ENCODE peak calls at places on chromosomes 2 and 18, in nine cellular contexts. One of them, this sample, is unnamed.

GRCh38 chr2:233823731-233824121 is 30.6 kb downstream of the HJURP start:
- DNase-seq in right lobe of liver: no peak
- DNase-seq in AG04450: no peak
- DNase-seq in AG10803: no peak
- DNase-seq in left lung: no peak
- DNase-seq in right atrium auricular region: no peak
- DNase-seq in cardiac muscle cell: no peak
- DNase-seq in GM13977: no peak
- DNase-seq in GM12878: no peak
- DNase-seq in this sample: no peak

GRCh38 chr2:11810237-11810977 is 64.0 kb downstream of the LPIN1 start:
- DNase-seq in GM13977: no peak
- DNase-seq in right lobe of liver: no peak
- DNase-seq in left lung: no peak
- DNase-seq in GM12878: no peak
- DNase-seq in cardiac muscle cell: no peak
- DNase-seq in right atrium auricular region: peak; percentile 11
- DNase-seq in AG10803: no peak
- DNase-seq in AG04450: no peak
- DNase-seq in this sample: no peak

GRCh38 chr18:12036201-12036751 is 55.0 kb downstream of the IMPA2 start:
- DNase-seq in right atrium auricular region: peak; percentile 47
- DNase-seq in left lung: no peak
- DNase-seq in GM12878: no peak
- DNase-seq in right lobe of liver: no peak
- DNase-seq in GM13977: no peak
- DNase-seq in cardiac muscle cell: no peak
- DNase-seq in AG04450: no peak
- DNase-seq in AG10803: no peak
- DNase-seq in this sample: no peak

GRCh38 chr2:198873771-198874501 is 583.8 kb downstream of the SATB2 start:
- DNase-seq in cardiac muscle cell: no peak
- DNase-seq in GM12878: no peak
- DNase-seq in right atrium auricular region: no peak
- DNase-seq in right lobe of liver: no peak
- DNase-seq in AG10803: peak; percentile 51
- DNase-seq in GM13977: no peak
- DNase-seq in AG04450: no peak
- DNase-seq in left lung: no peak
- DNase-seq in this sample: no peak

GRCh38 chr2:85318222-85319182 is 9.3 kb downstream of the TGOLN2 start:
- DNase-seq in AG04450: no peak
- DNase-seq in AG10803: peak; percentile 84
- DNase-seq in left lung: no peak
- DNase-seq in GM12878: no peak
- DNase-seq in cardiac muscle cell: peak; percentile 57
- DNase-seq in GM13977: no peak
- DNase-seq in right atrium auricular region: no peak
- DNase-seq in right lobe of liver: no peak
- DNase-seq in this sample: no peak

GRCh38 chr2:164910091-164910899 is 45.0 kb downstream of the SLC38A11 start:
- DNase-seq in AG10803: no peak
- DNase-seq in AG04450: peak; percentile 33
- DNase-seq in left lung: no peak
- DNase-seq in right atrium auricular region: no peak
- DNase-seq in GM12878: no peak
- DNase-seq in GM13977: no peak
- DNase-seq in right lobe of liver: no peak
- DNase-seq in cardiac muscle cell: no peak
- DNase-seq in this sample: no peak

GRCh38 chr2:128028668-128029054 is 802 bp upstream of the SAP130 start:
- DNase-seq in AG04450: no peak
- DNase-seq in AG10803: no peak
- DNase-seq in right atrium auricular region: no peak
- DNase-seq in GM13977: no peak
- DNase-seq in GM12878: no peak
- DNase-seq in right lobe of liver: no peak
- DNase-seq in cardiac muscle cell: no peak
- DNase-seq in left lung: no peak
- DNase-seq in this sample: no peak

GRCh38 chr2:207257291-207258190 is 91.8 kb upstream of the KLF7 start:
- DNase-seq in GM13977: no peak
- DNase-seq in AG10803: no peak
- DNase-seq in GM12878: no peak
- DNase-seq in right lobe of liver: peak; percentile 35
- DNase-seq in left lung: no peak
- DNase-seq in AG04450: no peak
- DNase-seq in right atrium auricular region: no peak
- DNase-seq in cardiac muscle cell: no peak
- DNase-seq in this sample: no peak

GRCh38 chr2:18630101-18630500 is 40.7 kb upstream of the NT5C1B start:
- DNase-seq in AG04450: no peak
- DNase-seq in right atrium auricular region: no peak
- DNase-seq in right lobe of liver: no peak
- DNase-seq in GM12878: no peak
- DNase-seq in left lung: no peak
- DNase-seq in cardiac muscle cell: peak; percentile 63
- DNase-seq in GM13977: no peak
- DNase-seq in AG10803: peak; percentile 81
- DNase-seq in this sample: no peak

GRCh38 chr2:86790828-86791561 is at the start of gene CD8A:
- DNase-seq in right atrium auricular region: no peak
- DNase-seq in left lung: no peak
- DNase-seq in AG04450: no peak
- DNase-seq in GM12878: no peak
- DNase-seq in GM13977: peak; percentile 62
- DNase-seq in AG10803: peak; percentile 21
- DNase-seq in right lobe of liver: no peak
- DNase-seq in cardiac muscle cell: peak; percentile 47
- DNase-seq in this sample: no peak

GRCh38 chr2:75555701-75556100 is 5.0 kb downstream of the EVA1A start:
- DNase-seq in AG04450: no peak
- DNase-seq in AG10803: no peak
- DNase-seq in left lung: no peak
- DNase-seq in right atrium auricular region: no peak
- DNase-seq in right lobe of liver: no peak
- DNase-seq in GM13977: no peak
- DNase-seq in cardiac muscle cell: no peak
- DNase-seq in GM12878: no peak
- DNase-seq in this sample: no peak

GRCh38 chr2:121634354-121635307 is 14.6 kb downstream of the CLASP1 start:
- DNase-seq in cardiac muscle cell: no peak
- DNase-seq in AG10803: peak; percentile 38
- DNase-seq in GM13977: no peak
- DNase-seq in left lung: no peak
- DNase-seq in AG04450: no peak
- DNase-seq in right lobe of liver: no peak
- DNase-seq in GM12878: no peak
- DNase-seq in right atrium auricular region: no peak
- DNase-seq in this sample: no peak

GRCh38 chr2:54631755-54632154 is 91.7 kb upstream of the EML6 start:
- DNase-seq in cardiac muscle cell: no peak
- DNase-seq in GM13977: no peak
- DNase-seq in right lobe of liver: no peak
- DNase-seq in left lung: no peak
- DNase-seq in right atrium auricular region: no peak
- DNase-seq in AG10803: no peak
- DNase-seq in AG04450: no peak
- DNase-seq in GM12878: no peak
- DNase-seq in this sample: no peak

GRCh38 chr2:18526429-18526828 is 34.0 kb downstream of the RDH14 start:
- DNase-seq in left lung: no peak
- DNase-seq in right lobe of liver: no peak
- DNase-seq in GM12878: no peak
- DNase-seq in cardiac muscle cell: no peak
- DNase-seq in AG04450: no peak
- DNase-seq in GM13977: no peak
- DNase-seq in right atrium auricular region: no peak
- DNase-seq in AG10803: peak; percentile 37
- DNase-seq in this sample: no peak

GRCh38 chr2:40281021-40281940 is 170.6 kb downstream of the SLC8A1 start:
- DNase-seq in right atrium auricular region: no peak
- DNase-seq in right lobe of liver: no peak
- DNase-seq in left lung: no peak
- DNase-seq in GM13977: no peak
- DNase-seq in AG10803: peak; percentile 94
- DNase-seq in AG04450: peak; percentile 59
- DNase-seq in GM12878: peak; percentile 19
- DNase-seq in cardiac muscle cell: peak; percentile 69
- DNase-seq in this sample: no peak

GRCh38 chr18:7021994-7022840 is 95.4 kb downstream of the LAMA1 start:
- DNase-seq in GM12878: no peak
- DNase-seq in cardiac muscle cell: peak; percentile 27
- DNase-seq in right atrium auricular region: peak; percentile 32
- DNase-seq in left lung: no peak
- DNase-seq in GM13977: no peak
- DNase-seq in AG10803: peak; percentile 16
- DNase-seq in right lobe of liver: peak; percentile 54
- DNase-seq in AG04450: no peak
- DNase-seq in this sample: no peak
- TF ChIP-seq CTCF in GM12878: no peak
- TF ChIP-seq CTCF in cardiac muscle cell: peak; percentile 32
- TF ChIP-seq CTCF in right atrium auricular region: no peak
- TF ChIP-seq CTCF in left lung: no peak
- TF ChIP-seq CTCF in GM13977: no peak
- TF ChIP-seq CTCF in AG10803: peak; percentile 44
- TF ChIP-seq CTCF in right lobe of liver: peak; percentile 49
- TF ChIP-seq CTCF in AG04450: peak; percentile 42
- TF ChIP-seq CTCF in this sample: peak; percentile 47

DNA sequence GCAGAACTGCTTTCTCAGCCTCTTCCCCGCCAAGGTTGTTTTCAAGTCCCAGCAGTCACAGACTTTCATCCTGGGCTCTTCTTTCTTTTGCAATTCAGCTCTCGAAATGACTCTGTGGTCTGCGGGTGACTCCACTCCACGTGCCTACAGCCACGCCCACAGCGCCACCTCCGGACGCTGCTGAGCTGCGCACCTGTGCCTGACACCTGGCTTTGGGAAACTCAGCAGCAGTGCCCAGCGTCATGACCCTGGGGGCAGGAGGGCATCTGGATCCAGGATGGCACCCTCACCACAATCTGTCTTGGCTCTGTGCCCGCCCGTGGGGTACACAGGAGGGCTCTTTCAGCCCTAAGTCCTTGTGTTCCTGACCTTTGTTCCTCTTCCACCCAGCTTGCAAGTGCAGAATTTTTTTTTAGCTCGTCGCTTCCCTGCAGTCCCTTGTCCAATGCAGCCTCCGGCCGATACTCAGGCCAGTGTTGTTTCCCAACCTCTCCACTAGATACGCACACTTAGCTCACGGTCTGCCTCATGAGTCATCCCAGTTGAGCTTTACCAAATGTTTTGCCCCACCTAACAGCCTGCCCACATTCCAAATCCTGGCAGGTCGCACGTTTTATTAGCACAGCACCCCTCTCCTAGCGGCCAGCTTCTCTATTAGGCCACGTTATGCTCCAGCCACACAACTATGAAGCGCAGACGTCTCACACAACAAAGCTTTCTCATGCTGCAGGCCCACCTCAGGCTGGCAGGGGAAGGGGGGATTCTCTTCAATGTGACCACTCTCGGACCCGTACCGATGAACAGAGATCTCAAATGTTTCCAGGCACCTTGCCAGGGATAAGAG is 6.5 kb upstream of the CAPN10 start:
- DNase-seq in AG04450: no peak
- DNase-seq in GM12878: peak; percentile 62
- DNase-seq in right lobe of liver: peak; percentile 91
- DNase-seq in AG10803: peak; percentile 94
- DNase-seq in cardiac muscle cell: peak; percentile 94
- DNase-seq in left lung: peak; percentile 90
- DNase-seq in right atrium auricular region: peak; percentile 89
- DNase-seq in GM13977: peak; percentile 45
- DNase-seq in this sample: no peak
- TF ChIP-seq CTCF in AG04450: no peak
- TF ChIP-seq CTCF in GM12878: peak; percentile 71
- TF ChIP-seq CTCF in right lobe of liver: peak; percentile 34
- TF ChIP-seq CTCF in AG10803: peak; percentile 10
- TF ChIP-seq CTCF in cardiac muscle cell: peak; percentile 1
- TF ChIP-seq CTCF in left lung: peak; percentile 26
- TF ChIP-seq CTCF in right atrium auricular region: no peak
- TF ChIP-seq CTCF in GM13977: peak; percentile 40
- TF ChIP-seq CTCF in this sample: no peak

GRCh38 chr18:46338213-46338612 is 234.0 kb downstream of the HAUS1 start:
- DNase-seq in AG10803: no peak
- DNase-seq in cardiac muscle cell: no peak
- DNase-seq in AG04450: no peak
- DNase-seq in left lung: no peak
- DNase-seq in GM13977: no peak
- DNase-seq in right atrium auricular region: no peak
- DNase-seq in right lobe of liver: no peak
- DNase-seq in GM12878: no peak
- DNase-seq in this sample: no peak
- TF ChIP-seq CTCF in AG10803: no peak
- TF ChIP-seq CTCF in cardiac muscle cell: no peak
- TF ChIP-seq CTCF in AG04450: no peak
- TF ChIP-seq CTCF in left lung: no peak
- TF ChIP-seq CTCF in GM13977: no peak
- TF ChIP-seq CTCF in right atrium auricular region: no peak
- TF ChIP-seq CTCF in right lobe of liver: no peak
- TF ChIP-seq CTCF in GM12878: no peak
- TF ChIP-seq CTCF in this sample: no peak

GRCh38 chr18:33195795-33196194 is 244.7 kb downstream of the CCDC178 start:
- DNase-seq in right lobe of liver: no peak
- DNase-seq in cardiac muscle cell: no peak
- DNase-seq in GM13977: no peak
- DNase-seq in AG04450: no peak
- DNase-seq in GM12878: no peak
- DNase-seq in left lung: no peak
- DNase-seq in AG10803: no peak
- DNase-seq in right atrium auricular region: no peak
- DNase-seq in this sample: no peak

GRCh38 chr18:33205777-33206176 is 234.7 kb downstream of the CCDC178 start:
- DNase-seq in AG04450: no peak
- DNase-seq in right atrium auricular region: no peak
- DNase-seq in AG10803: no peak
- DNase-seq in GM12878: no peak
- DNase-seq in right lobe of liver: no peak
- DNase-seq in GM13977: no peak
- DNase-seq in left lung: no peak
- DNase-seq in cardiac muscle cell: no peak
- DNase-seq in this sample: no peak

DNA sequence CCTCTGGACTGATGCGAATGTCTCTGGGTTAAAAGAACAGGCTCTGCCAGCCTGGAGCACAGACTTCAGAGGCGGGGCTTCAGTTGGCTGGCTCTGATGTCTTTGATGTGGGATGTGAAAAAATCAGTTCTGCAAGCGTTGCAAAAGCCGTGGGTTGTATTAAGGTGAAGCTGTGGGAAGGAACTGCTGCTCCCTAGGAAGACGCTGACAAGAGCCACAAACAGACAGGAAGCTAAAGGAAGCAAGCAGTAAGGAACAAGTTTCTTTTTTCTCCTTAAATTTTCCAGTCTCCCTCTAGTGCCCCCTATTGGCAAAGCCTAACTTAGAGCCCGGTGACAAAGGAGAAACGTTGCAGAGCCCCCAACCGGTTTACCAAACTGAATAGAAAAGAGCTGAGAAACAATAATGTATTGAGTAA is 239.0 kb downstream of the CCDC178 start:
- DNase-seq in AG04450: no peak
- DNase-seq in GM12878: no peak
- DNase-seq in left lung: no peak
- DNase-seq in right atrium auricular region: no peak
- DNase-seq in GM13977: no peak
- DNase-seq in AG10803: no peak
- DNase-seq in cardiac muscle cell: peak; percentile 30
- DNase-seq in right lobe of liver: no peak
- DNase-seq in this sample: no peak
- TF ChIP-seq CTCF in AG04450: peak; percentile 41
- TF ChIP-seq CTCF in GM12878: peak; percentile 21
- TF ChIP-seq CTCF in left lung: peak; percentile 58
- TF ChIP-seq CTCF in right atrium auricular region: no peak
- TF ChIP-seq CTCF in GM13977: peak; percentile 45
- TF ChIP-seq CTCF in AG10803: peak; percentile 35
- TF ChIP-seq CTCF in cardiac muscle cell: peak; percentile 61
- TF ChIP-seq CTCF in right lobe of liver: peak; percentile 40
- TF ChIP-seq CTCF in this sample: no peak